ENCODE peak calls at places on chromosomes 2 and 18, in seven cellular contexts. One of them, this sample, is unnamed. For H3K36me3, the result is how much of the 10 kb centered on the place peaks cover.

GRCh38 chr2:106644623-106645022 is 157.5 kb downstream of the CD8B2 start:
- DNase-seq in MM.1S: no peak
- DNase-seq in IMR-90: no peak
- DNase-seq in Panc1: no peak
- DNase-seq in H1: no peak
- DNase-seq in spleen: no peak
- DNase-seq in stomach: no peak
- DNase-seq in this sample: no peak

GRCh38 chr2:240713071-240713927 is 21.6 kb downstream of the AQP12A start:
- DNase-seq in spleen: peak
- DNase-seq in Panc1: no peak
- DNase-seq in stomach: no peak
- DNase-seq in IMR-90: no peak
- DNase-seq in MM.1S: no peak
- DNase-seq in H1: no peak
- DNase-seq in this sample: no peak

GRCh38 chr2:208879666-208880065 is 473.1 kb downstream of the PTH2R start:
- DNase-seq in stomach: no peak
- DNase-seq in Panc1: no peak
- DNase-seq in MM.1S: no peak
- DNase-seq in IMR-90: no peak
- DNase-seq in H1: no peak
- DNase-seq in spleen: no peak
- DNase-seq in this sample: no peak

GRCh38 chr2:168450171-168450570 is 5.9 kb upstream of the CERS6 start:
- DNase-seq in stomach: no peak
- DNase-seq in H1: no peak
- DNase-seq in IMR-90: no peak
- DNase-seq in spleen: no peak
- DNase-seq in Panc1: no peak
- DNase-seq in MM.1S: no peak
- DNase-seq in this sample: no peak

GRCh38 chr2:199431748-199432213 is 26.0 kb downstream of the SATB2 start:
- DNase-seq in Panc1: peak
- DNase-seq in spleen: no peak
- DNase-seq in MM.1S: no peak
- DNase-seq in H1: no peak
- DNase-seq in IMR-90: peak
- DNase-seq in stomach: no peak
- DNase-seq in this sample: no peak

GRCh38 chr2:95025406-95026319 is at the start of gene MAL:
- DNase-seq in MM.1S: no peak
- DNase-seq in Panc1: no peak
- DNase-seq in IMR-90: no peak
- DNase-seq in stomach: peak
- DNase-seq in H1: peak
- DNase-seq in spleen: no peak
- DNase-seq in this sample: no peak

GRCh38 chr2:134295441-134295840 is 41.6 kb downstream of the MGAT5 start:
- DNase-seq in spleen: no peak
- DNase-seq in MM.1S: no peak
- DNase-seq in IMR-90: no peak
- DNase-seq in H1: no peak
- DNase-seq in Panc1: no peak
- DNase-seq in stomach: no peak
- DNase-seq in this sample: no peak

GRCh38 chr2:85277416-85278158 is 50.2 kb downstream of the TGOLN2 start:
- DNase-seq in IMR-90: peak
- DNase-seq in spleen: no peak
- DNase-seq in H1: no peak
- DNase-seq in MM.1S: no peak
- DNase-seq in Panc1: no peak
- DNase-seq in stomach: no peak
- DNase-seq in this sample: peak

GRCh38 chr2:123908522-123908921 is 116.6 kb upstream of the CNTNAP5 start:
- DNase-seq in IMR-90: no peak
- DNase-seq in Panc1: no peak
- DNase-seq in MM.1S: no peak
- DNase-seq in stomach: no peak
- DNase-seq in spleen: no peak
- DNase-seq in H1: no peak
- DNase-seq in this sample: no peak

GRCh38 chr2:46847185-46847710 is 68.4 kb downstream of the MCFD2 start:
- DNase-seq in IMR-90: peak
- DNase-seq in stomach: peak
- DNase-seq in spleen: no peak
- DNase-seq in H1: no peak
- DNase-seq in Panc1: no peak
- DNase-seq in MM.1S: no peak
- DNase-seq in this sample: peak

GRCh38 chr18:1094408-1094807 is 189.7 kb downstream of the ADCYAP1 start:
- DNase-seq in MM.1S: no peak
- DNase-seq in stomach: no peak
- DNase-seq in spleen: no peak
- DNase-seq in Panc1: no peak
- DNase-seq in IMR-90: no peak
- DNase-seq in H1: no peak
- DNase-seq in this sample: no peak

GRCh38 chr2:196983934-196984333 is 57.4 kb upstream of the PGAP1 start:
- DNase-seq in stomach: no peak
- DNase-seq in Panc1: no peak
- DNase-seq in IMR-90: peak
- DNase-seq in MM.1S: no peak
- DNase-seq in H1: no peak
- DNase-seq in spleen: no peak
- DNase-seq in this sample: no peak

GRCh38 chr2:147924647-147925046 is 79.8 kb downstream of the ACVR2A start:
- DNase-seq in IMR-90: no peak
- DNase-seq in H1: no peak
- DNase-seq in Panc1: no peak
- DNase-seq in stomach: no peak
- DNase-seq in spleen: no peak
- DNase-seq in MM.1S: no peak
- DNase-seq in this sample: no peak

GRCh38 chr2:192675640-192676039 is 480.9 kb upstream of the TMEFF2 start:
- DNase-seq in spleen: no peak
- DNase-seq in IMR-90: no peak
- DNase-seq in stomach: no peak
- DNase-seq in H1: no peak
- DNase-seq in MM.1S: no peak
- DNase-seq in Panc1: no peak
- DNase-seq in this sample: no peak

GRCh38 chr18:74742573-74742972 is 144.9 kb downstream of the ZNF407 start:
- DNase-seq in IMR-90: peak
- DNase-seq in spleen: no peak
- DNase-seq in H1: no peak
- DNase-seq in Panc1: no peak
- DNase-seq in MM.1S: no peak
- DNase-seq in stomach: no peak
- DNase-seq in this sample: no peak

GRCh38 chr2:233165895-233166661 is 85.4 kb upstream of the ATG16L1 start:
- DNase-seq in IMR-90: no peak
- DNase-seq in stomach: peak
- DNase-seq in MM.1S: no peak
- DNase-seq in Panc1: no peak
- DNase-seq in spleen: peak
- DNase-seq in H1: no peak
- DNase-seq in this sample: peak

DNA sequence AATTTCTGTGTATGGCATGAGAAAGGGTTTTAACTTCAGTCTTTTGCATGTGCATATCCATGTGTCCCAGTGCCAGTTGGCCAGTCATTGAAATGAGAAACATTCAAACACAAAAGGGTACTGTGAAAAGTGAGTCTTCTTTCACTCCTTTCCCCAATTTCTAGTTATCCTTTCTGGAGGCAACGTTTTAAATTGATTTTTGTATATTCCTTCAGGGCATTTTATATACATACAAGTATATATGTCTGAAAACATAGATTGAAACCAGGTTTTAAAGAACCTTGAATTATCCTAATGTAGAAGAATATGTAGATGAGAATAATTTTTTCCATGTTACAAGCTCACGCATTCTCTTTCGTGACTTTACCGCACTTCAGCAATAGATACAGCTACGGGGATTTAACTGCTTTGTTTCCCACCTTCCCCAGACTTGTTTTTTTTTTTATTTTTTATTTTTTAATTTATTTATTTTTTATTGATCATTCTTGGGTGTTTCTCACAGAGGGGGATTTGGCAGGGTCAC is 18.8 kb downstream of the DDX1 start:
- DNase-seq in stomach: no peak
- DNase-seq in spleen: no peak
- DNase-seq in H1: no peak
- DNase-seq in Panc1: no peak
- DNase-seq in MM.1S: no peak
- DNase-seq in IMR-90: no peak
- DNase-seq in this sample: no peak
- H3K36me3 ChIP-seq in stomach: half or more
- H3K36me3 ChIP-seq in spleen: half or more
- H3K36me3 ChIP-seq in H1: half or more
- H3K36me3 ChIP-seq in Panc1: under half
- H3K36me3 ChIP-seq in MM.1S: under half
- H3K36me3 ChIP-seq in IMR-90: under half
- H3K36me3 ChIP-seq in this sample: under half

DNA sequence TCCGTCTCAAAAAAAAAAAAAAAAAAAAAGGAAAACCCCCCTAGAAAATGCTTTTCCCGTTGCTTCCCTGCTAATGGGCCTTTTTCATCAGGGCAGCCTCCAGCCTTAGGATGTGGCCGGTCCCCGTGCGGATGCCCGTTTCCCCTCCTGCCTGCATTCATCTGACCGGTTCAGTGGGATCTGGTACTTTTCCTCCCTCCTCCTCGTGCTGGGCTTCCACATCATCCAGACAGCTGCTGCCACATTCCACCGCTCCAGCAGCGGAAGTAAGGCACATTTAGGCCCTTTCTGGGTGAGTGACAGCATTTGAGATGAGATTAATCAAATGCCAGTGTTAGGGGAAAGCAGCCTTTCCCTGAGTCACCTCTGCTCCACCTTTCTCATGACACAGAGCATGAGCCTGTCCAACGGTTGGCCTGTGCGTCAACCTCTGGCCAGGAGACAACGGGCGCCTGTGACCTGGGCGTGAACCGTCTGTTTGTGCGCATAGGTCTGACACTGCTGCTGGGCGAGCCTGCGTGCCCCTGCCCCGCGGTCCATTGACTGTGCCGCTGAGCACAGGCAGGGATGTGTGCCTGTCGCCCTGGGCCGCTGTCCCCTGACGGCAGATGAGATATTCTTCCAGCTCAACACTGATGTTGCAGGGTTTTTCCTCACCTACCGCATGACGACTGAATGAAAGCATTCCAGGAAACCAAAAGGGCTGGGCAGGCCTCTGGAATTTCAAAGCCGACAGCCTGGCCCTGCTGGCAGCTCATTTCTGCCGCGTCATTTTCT is 174.0 kb downstream of the TGIF1 start:
- DNase-seq in IMR-90: peak
- DNase-seq in H1: peak
- DNase-seq in spleen: no peak
- DNase-seq in MM.1S: no peak
- DNase-seq in Panc1: peak
- DNase-seq in stomach: peak
- DNase-seq in this sample: peak
- H3K4me3 ChIP-seq in IMR-90: peak
- H3K4me3 ChIP-seq in H1: no peak
- H3K4me3 ChIP-seq in spleen: no peak
- H3K4me3 ChIP-seq in MM.1S: no peak
- H3K4me3 ChIP-seq in Panc1: peak
- H3K4me3 ChIP-seq in stomach: no peak
- H3K4me3 ChIP-seq in this sample: no peak

GRCh38 chr2:239084007-239084406 is 236.1 kb downstream of the TWIST2 start:
- DNase-seq in IMR-90: no peak
- DNase-seq in H1: no peak
- DNase-seq in stomach: no peak
- DNase-seq in MM.1S: no peak
- DNase-seq in spleen: no peak
- DNase-seq in Panc1: no peak
- DNase-seq in this sample: no peak
- H3K36me3 ChIP-seq in IMR-90: half or more
- H3K36me3 ChIP-seq in H1: under half
- H3K36me3 ChIP-seq in stomach: half or more
- H3K36me3 ChIP-seq in MM.1S: under half
- H3K36me3 ChIP-seq in spleen: half or more
- H3K36me3 ChIP-seq in Panc1: under half
- H3K36me3 ChIP-seq in this sample: under half

GRCh38 chr18:24026457-24026856 is 11.9 kb downstream of the TTC39C start:
- DNase-seq in stomach: no peak
- DNase-seq in spleen: no peak
- DNase-seq in H1: no peak
- DNase-seq in MM.1S: no peak
- DNase-seq in Panc1: no peak
- DNase-seq in IMR-90: no peak
- DNase-seq in this sample: peak
- H3K4me3 ChIP-seq in stomach: no peak
- H3K4me3 ChIP-seq in spleen: no peak
- H3K4me3 ChIP-seq in H1: no peak
- H3K4me3 ChIP-seq in MM.1S: no peak
- H3K4me3 ChIP-seq in Panc1: no peak
- H3K4me3 ChIP-seq in IMR-90: no peak
- H3K4me3 ChIP-seq in this sample: no peak

GRCh38 chr18:62279561-62279960 is 45.5 kb upstream of the TNFRSF11A start:
- DNase-seq in spleen: no peak
- DNase-seq in Panc1: no peak
- DNase-seq in MM.1S: no peak
- DNase-seq in IMR-90: no peak
- DNase-seq in H1: no peak
- DNase-seq in stomach: no peak
- DNase-seq in this sample: no peak
- H3K36me3 ChIP-seq in spleen: half or more
- H3K36me3 ChIP-seq in Panc1: under half
- H3K36me3 ChIP-seq in MM.1S: under half
- H3K36me3 ChIP-seq in IMR-90: under half
- H3K36me3 ChIP-seq in H1: under half
- H3K36me3 ChIP-seq in stomach: under half
- H3K36me3 ChIP-seq in this sample: under half

GRCh38 chr2:239370403-239370802 is 30.4 kb downstream of the HDAC4 start:
- DNase-seq in stomach: no peak
- DNase-seq in IMR-90: no peak
- DNase-seq in Panc1: no peak
- DNase-seq in MM.1S: no peak
- DNase-seq in H1: no peak
- DNase-seq in spleen: peak
- DNase-seq in this sample: no peak
- H3K4me3 ChIP-seq in stomach: no peak
- H3K4me3 ChIP-seq in IMR-90: no peak
- H3K4me3 ChIP-seq in Panc1: no peak
- H3K4me3 ChIP-seq in MM.1S: no peak
- H3K4me3 ChIP-seq in H1: no peak
- H3K4me3 ChIP-seq in spleen: no peak
- H3K4me3 ChIP-seq in this sample: no peak

GRCh38 chr2:120812866-120813265 is 77.2 kb downstream of the GLI2 start:
- DNase-seq in H1: no peak
- DNase-seq in spleen: no peak
- DNase-seq in IMR-90: no peak
- DNase-seq in MM.1S: no peak
- DNase-seq in stomach: no peak
- DNase-seq in Panc1: no peak
- DNase-seq in this sample: no peak
- H3K36me3 ChIP-seq in H1: under half
- H3K36me3 ChIP-seq in spleen: under half
- H3K36me3 ChIP-seq in IMR-90: under half
- H3K36me3 ChIP-seq in MM.1S: under half
- H3K36me3 ChIP-seq in stomach: under half
- H3K36me3 ChIP-seq in Panc1: under half
- H3K36me3 ChIP-seq in this sample: under half

GRCh38 chr2:214069254-214069653 is 341.6 kb upstream of the VWC2L start:
- DNase-seq in stomach: no peak
- DNase-seq in H1: no peak
- DNase-seq in IMR-90: peak
- DNase-seq in MM.1S: no peak
- DNase-seq in Panc1: peak
- DNase-seq in spleen: no peak
- DNase-seq in this sample: no peak
- H3K4me3 ChIP-seq in stomach: no peak
- H3K4me3 ChIP-seq in H1: no peak
- H3K4me3 ChIP-seq in IMR-90: peak
- H3K4me3 ChIP-seq in MM.1S: no peak
- H3K4me3 ChIP-seq in Panc1: peak
- H3K4me3 ChIP-seq in spleen: no peak
- H3K4me3 ChIP-seq in this sample: no peak

This sample was measured in colonic mucosa.